ENCODE peak calls at places on chromosomes 1 and 21, in five cellular contexts. One of them, this sample, is unnamed.

GRCh38 chr1:47941609-47942237 is 55.5 kb downstream of the TRABD2B start:
- DNase-seq in lower lobe of right lung: no peak
- DNase-seq in CD8-positive, alpha-beta T cell: no peak
- DNase-seq in psoas muscle: no peak
- DNase-seq in transverse colon: no peak
- DNase-seq in this sample: no peak

GRCh38 chr1:164635074-164635783 is 76.2 kb downstream of the PBX1 start:
- DNase-seq in lower lobe of right lung: no peak
- DNase-seq in CD8-positive, alpha-beta T cell: no peak
- DNase-seq in psoas muscle: no peak
- DNase-seq in transverse colon: no peak
- DNase-seq in this sample: no peak

GRCh38 chr21:35491114-35491513 is 442.0 kb upstream of the RUNX1 start:
- DNase-seq in lower lobe of right lung: no peak
- DNase-seq in CD8-positive, alpha-beta T cell: no peak
- DNase-seq in psoas muscle: no peak
- DNase-seq in transverse colon: no peak
- DNase-seq in this sample: no peak

GRCh38 chr1:46131727-46132528 is 501 bp downstream of the PIK3R3 start:
- DNase-seq in lower lobe of right lung: no peak
- DNase-seq in CD8-positive, alpha-beta T cell: peak; percentile 44
- DNase-seq in psoas muscle: no peak
- DNase-seq in transverse colon: peak; percentile 46
- DNase-seq in this sample: no peak

GRCh38 chr1:52571783-52572182 is 18.9 kb upstream of the TUT4 start:
- DNase-seq in lower lobe of right lung: no peak
- DNase-seq in CD8-positive, alpha-beta T cell: no peak
- DNase-seq in psoas muscle: no peak
- DNase-seq in transverse colon: no peak
- DNase-seq in this sample: peak; percentile 51

GRCh38 chr1:246724725-246725095 is 501 bp downstream of the SCCPDH start:
- DNase-seq in lower lobe of right lung: no peak
- DNase-seq in CD8-positive, alpha-beta T cell: no peak
- DNase-seq in psoas muscle: no peak
- DNase-seq in transverse colon: no peak
- DNase-seq in this sample: no peak

GRCh38 chr1:154870117-154870571 is at the start of gene KCNN3:
- DNase-seq in lower lobe of right lung: peak; percentile 94
- DNase-seq in CD8-positive, alpha-beta T cell: peak; percentile 65
- DNase-seq in psoas muscle: peak; percentile 97
- DNase-seq in transverse colon: peak; percentile 92
- DNase-seq in this sample: peak; percentile 92

GRCh38 chr21:43588957-43589356 is 70.3 kb downstream of the HSF2BP start:
- DNase-seq in lower lobe of right lung: no peak
- DNase-seq in CD8-positive, alpha-beta T cell: no peak
- DNase-seq in psoas muscle: no peak
- DNase-seq in transverse colon: no peak
- DNase-seq in this sample: peak; percentile 52

DNA sequence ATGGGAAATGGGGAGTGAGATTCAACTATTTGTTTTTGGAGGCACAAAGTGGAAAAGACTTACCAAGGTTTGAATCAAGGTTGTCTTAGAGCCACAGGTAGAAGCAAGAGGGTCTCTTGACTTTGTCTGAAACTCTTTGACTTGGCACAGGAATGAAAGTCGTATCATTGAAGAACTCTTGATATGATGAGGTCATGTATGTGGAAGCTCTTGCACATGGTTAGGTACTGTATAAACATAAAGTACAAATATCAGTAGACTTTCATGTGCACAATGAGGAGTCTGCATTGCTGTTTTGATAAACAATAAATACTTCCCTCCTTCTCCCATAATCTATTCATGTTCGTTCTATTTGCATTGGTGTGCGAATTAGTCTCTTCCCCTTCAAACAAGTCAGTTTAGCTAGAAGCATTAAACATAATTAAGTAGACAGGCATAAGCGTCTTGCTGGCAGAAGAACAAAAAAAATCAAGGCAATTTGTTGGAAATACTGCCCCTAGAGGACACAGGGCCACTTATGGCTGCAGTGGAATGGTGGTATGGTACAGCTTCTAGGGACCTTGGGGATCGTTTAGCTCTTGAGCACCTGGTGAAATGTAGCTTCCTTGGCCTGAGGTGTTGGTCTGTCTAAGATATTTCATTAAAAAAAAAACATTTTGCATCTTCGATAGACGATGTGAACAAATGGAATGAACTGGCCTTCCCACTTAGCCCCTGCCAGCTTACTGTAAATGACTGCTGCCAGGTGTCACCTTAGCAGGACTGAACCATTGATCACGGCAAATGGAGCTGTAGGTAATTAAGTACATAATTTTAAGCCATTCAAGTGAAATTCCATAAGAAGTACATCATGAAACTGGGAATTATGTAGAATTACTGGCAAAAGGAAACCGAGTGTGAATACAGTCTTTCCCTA is 218.0 kb upstream of the GALNT2 start:
- DNase-seq in lower lobe of right lung: no peak
- DNase-seq in CD8-positive, alpha-beta T cell: no peak
- DNase-seq in psoas muscle: no peak
- DNase-seq in transverse colon: no peak
- DNase-seq in this sample: peak; percentile 43
- TF ChIP-seq CTCF in lower lobe of right lung: peak; percentile 49
- TF ChIP-seq CTCF in CD8-positive, alpha-beta T cell: no peak
- TF ChIP-seq CTCF in psoas muscle: peak; percentile 39
- TF ChIP-seq CTCF in transverse colon: peak; percentile 43
- TF ChIP-seq CTCF in this sample: peak; percentile 32

GRCh38 chr1:221739018-221739676 is 2.7 kb downstream of the DUSP10 start:
- DNase-seq in lower lobe of right lung: no peak
- DNase-seq in CD8-positive, alpha-beta T cell: no peak
- DNase-seq in psoas muscle: peak; percentile 51
- DNase-seq in transverse colon: no peak
- DNase-seq in this sample: no peak
- H3K4me3 ChIP-seq in lower lobe of right lung: no peak overlapping the region
- H3K4me3 ChIP-seq in CD8-positive, alpha-beta T cell: no peak overlapping the region
- H3K4me3 ChIP-seq in psoas muscle: peak overlapping the region; percentile 80
- H3K4me3 ChIP-seq in transverse colon: no peak overlapping the region
- H3K4me3 ChIP-seq in this sample: no peak overlapping the region

GRCh38 chr21:40165671-40166070 is 298.4 kb downstream of the PCP4 start:
- DNase-seq in lower lobe of right lung: no peak
- DNase-seq in CD8-positive, alpha-beta T cell: no peak
- DNase-seq in psoas muscle: no peak
- DNase-seq in transverse colon: no peak
- DNase-seq in this sample: no peak
- H3K9me3 ChIP-seq in lower lobe of right lung: no peaks in the 10 kb centered on the region
- H3K9me3 ChIP-seq in CD8-positive, alpha-beta T cell: no peaks in the 10 kb centered on the region
- H3K9me3 ChIP-seq in psoas muscle: no peaks in the 10 kb centered on the region
- H3K9me3 ChIP-seq in transverse colon: no peaks in the 10 kb centered on the region
- H3K9me3 ChIP-seq in this sample: no peaks in the 10 kb centered on the region

GRCh38 chr1:117810553-117810952 is 118.9 kb downstream of the GDAP2 start:
- DNase-seq in lower lobe of right lung: no peak
- DNase-seq in CD8-positive, alpha-beta T cell: no peak
- DNase-seq in psoas muscle: no peak
- DNase-seq in transverse colon: no peak
- DNase-seq in this sample: no peak

GRCh38 chr1:117815105-117815812 is 114.2 kb downstream of the GDAP2 start:
- DNase-seq in lower lobe of right lung: no peak
- DNase-seq in CD8-positive, alpha-beta T cell: no peak
- DNase-seq in psoas muscle: no peak
- DNase-seq in transverse colon: no peak
- DNase-seq in this sample: no peak

GRCh38 chr1:117812868-117813511 is 116.4 kb downstream of the GDAP2 start:
- DNase-seq in lower lobe of right lung: no peak
- DNase-seq in CD8-positive, alpha-beta T cell: no peak
- DNase-seq in psoas muscle: no peak
- DNase-seq in transverse colon: no peak
- DNase-seq in this sample: no peak

DNA sequence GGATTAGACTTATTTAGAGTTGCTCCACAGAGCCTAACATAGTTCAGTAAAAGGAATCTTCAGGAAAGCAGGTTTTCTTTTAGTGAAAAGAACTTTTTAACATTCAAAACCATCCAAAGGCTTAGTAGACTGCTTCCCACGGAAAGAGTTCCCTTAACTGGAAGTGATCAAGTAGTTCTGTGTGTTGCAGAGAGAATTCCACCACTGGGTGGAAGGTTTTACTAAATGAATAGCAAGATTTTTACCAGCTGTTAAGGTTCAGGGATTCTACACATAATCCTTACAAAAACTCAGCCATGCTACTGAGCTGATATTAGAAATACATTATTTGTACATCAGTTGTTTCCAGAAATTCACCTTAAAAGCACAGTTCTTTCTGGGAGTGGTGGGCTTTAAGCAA is 119.7 kb downstream of the GDAP2 start:
- DNase-seq in lower lobe of right lung: no peak
- DNase-seq in CD8-positive, alpha-beta T cell: no peak
- DNase-seq in psoas muscle: no peak
- DNase-seq in transverse colon: no peak
- DNase-seq in this sample: no peak
- TF ChIP-seq CTCF in lower lobe of right lung: no peak
- TF ChIP-seq CTCF in CD8-positive, alpha-beta T cell: no peak
- TF ChIP-seq CTCF in psoas muscle: no peak
- TF ChIP-seq CTCF in transverse colon: no peak
- TF ChIP-seq CTCF in this sample: no peak

DNA sequence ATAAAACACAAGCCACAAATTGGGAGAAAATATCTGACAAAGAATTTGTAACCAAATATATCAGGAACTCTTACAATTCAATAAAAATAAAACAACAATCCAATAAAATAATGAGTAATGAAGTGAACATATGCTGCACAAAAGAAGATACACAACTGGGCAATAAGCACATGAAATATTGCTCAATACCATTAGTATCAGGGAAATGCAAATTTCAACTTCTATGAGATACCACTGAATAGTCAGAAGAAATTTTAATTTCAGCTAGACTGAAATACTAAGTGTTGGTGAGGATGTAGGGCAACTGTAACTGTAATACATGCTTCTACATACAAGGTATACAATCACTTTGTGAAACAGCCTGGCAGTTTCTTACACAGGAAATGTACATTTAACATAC is 7.4 kb upstream of the ARHGAP29 start:
- DNase-seq in lower lobe of right lung: no peak
- DNase-seq in CD8-positive, alpha-beta T cell: no peak
- DNase-seq in psoas muscle: no peak
- DNase-seq in transverse colon: no peak
- DNase-seq in this sample: no peak
- H3K4me3 ChIP-seq in lower lobe of right lung: peak overlapping the region; percentile 65
- H3K4me3 ChIP-seq in CD8-positive, alpha-beta T cell: no peak overlapping the region
- H3K4me3 ChIP-seq in psoas muscle: peak overlapping the region; percentile 73
- H3K4me3 ChIP-seq in transverse colon: no peak overlapping the region
- H3K4me3 ChIP-seq in this sample: no peak overlapping the region

GRCh38 chr1:152776361-152776760 is 1.4 kb downstream of the LCE1F start:
- DNase-seq in lower lobe of right lung: no peak
- DNase-seq in CD8-positive, alpha-beta T cell: no peak
- DNase-seq in psoas muscle: no peak
- DNase-seq in transverse colon: no peak
- DNase-seq in this sample: no peak
- H3K9me3 ChIP-seq in lower lobe of right lung: no peaks in the 10 kb centered on the region
- H3K9me3 ChIP-seq in CD8-positive, alpha-beta T cell: no peaks in the 10 kb centered on the region
- H3K9me3 ChIP-seq in psoas muscle: no peaks in the 10 kb centered on the region
- H3K9me3 ChIP-seq in transverse colon: no peaks in the 10 kb centered on the region
- H3K9me3 ChIP-seq in this sample: no peaks in the 10 kb centered on the region

GRCh38 chr1:181112071-181112929 is 23.8 kb downstream of the IER5 start:
- DNase-seq in lower lobe of right lung: peak; percentile 80
- DNase-seq in CD8-positive, alpha-beta T cell: no peak
- DNase-seq in psoas muscle: peak; percentile 95
- DNase-seq in transverse colon: peak; percentile 77
- DNase-seq in this sample: peak; percentile 95

GRCh38 chr1:181114574-181115366 is 26.3 kb downstream of the IER5 start:
- DNase-seq in lower lobe of right lung: no peak
- DNase-seq in CD8-positive, alpha-beta T cell: no peak
- DNase-seq in psoas muscle: no peak
- DNase-seq in transverse colon: no peak
- DNase-seq in this sample: no peak

GRCh38 chr1:181115367-181115684 is 26.8 kb downstream of the IER5 start:
- DNase-seq in lower lobe of right lung: no peak
- DNase-seq in CD8-positive, alpha-beta T cell: no peak
- DNase-seq in psoas muscle: no peak
- DNase-seq in transverse colon: no peak
- DNase-seq in this sample: no peak

GRCh38 chr1:181111559-181111958 is 23.1 kb downstream of the IER5 start:
- DNase-seq in lower lobe of right lung: no peak
- DNase-seq in CD8-positive, alpha-beta T cell: no peak
- DNase-seq in psoas muscle: no peak
- DNase-seq in transverse colon: no peak
- DNase-seq in this sample: no peak

GRCh38 chr1:181113061-181113695 is 24.7 kb downstream of the IER5 start:
- DNase-seq in lower lobe of right lung: no peak
- DNase-seq in CD8-positive, alpha-beta T cell: no peak
- DNase-seq in psoas muscle: peak; percentile 68
- DNase-seq in transverse colon: no peak
- DNase-seq in this sample: peak; percentile 67
- TF ChIP-seq CTCF in lower lobe of right lung: no peak
- TF ChIP-seq CTCF in CD8-positive, alpha-beta T cell: no peak
- TF ChIP-seq CTCF in psoas muscle: no peak
- TF ChIP-seq CTCF in transverse colon: no peak
- TF ChIP-seq CTCF in this sample: no peak

This sample was measured in Caco-2.